ENCODE peak calls at places on chromosomes 7 and 10, in nine cellular contexts. D, Q, A, X, L, F, T, O and G are unnamed samples.

GRCh38 chr10:124744047-124744687 is at the start of gene FAM53B:
- DNase-seq in D (no peak), Q (peak), A (peak), X (peak), L (no peak), F (peak), T (peak), O (peak), G (peak)

GRCh38 chr7:124773339-124773738 is 7.7 kb upstream of the GPR37 start:
- DNase-seq in D (no peak), Q (no peak), A (no peak), X (no peak), L (no peak), F (no peak), T (no peak), O (no peak), G (no peak)

GRCh38 chr10:91864099-91864498 is 45.2 kb downstream of the FGFBP3 start:
- DNase-seq in D (no peak), Q (no peak), A (no peak), X (no peak), L (no peak), F (no peak), T (no peak), O (no peak), G (peak)

GRCh38 chr7:95596183-95597135 is at the start of gene PDK4:
- DNase-seq in D (peak), Q (no peak), A (no peak), X (peak), L (peak), F (peak), T (no peak), O (peak), G (peak)

GRCh38 chr10:62264702-62265436 is 3.8 kb downstream of the RTKN2 start:
- DNase-seq in D (peak), Q (no peak), A (no peak), X (peak), L (no peak), F (peak), T (peak), O (peak), G (peak)

GRCh38 chr7:108452707-108453106 is 3.5 kb downstream of the NRCAM start:
- DNase-seq in D (no peak), Q (no peak), A (no peak), X (peak), L (no peak), F (peak), T (peak), O (peak), G (peak)

GRCh38 chr10:121070257-121070656 is 219.1 kb downstream of the WDR11 start:
- DNase-seq in D (no peak), Q (no peak), A (no peak), X (no peak), L (no peak), F (no peak), T (no peak), O (no peak), G (no peak)

GRCh38 chr7:68706291-68706690 is 892.0 kb upstream of the AUTS2 start:
- DNase-seq in D (peak), Q (no peak), A (no peak), X (no peak), L (no peak), F (peak), T (no peak), O (no peak), G (no peak)

GRCh38 chr10:24238527-24239247 is 29.7 kb downstream of the KIAA1217 start:
- DNase-seq in D (no peak), Q (no peak), A (no peak), X (no peak), L (no peak), F (no peak), T (no peak), O (no peak), G (no peak)

GRCh38 chr7:83359108-83359507 is 196.4 kb upstream of the PCLO start:
- DNase-seq in D (no peak), Q (no peak), A (no peak), X (no peak), L (no peak), F (no peak), T (no peak), O (no peak), G (no peak)

GRCh38 chr7:5528071-5528814 is 104.6 kb upstream of the TNRC18 start:
- DNase-seq in D (no peak), Q (peak), A (no peak), X (peak), L (no peak), F (no peak), T (no peak), O (peak), G (peak)

GRCh38 chr7:150451097-150451793 is 815 bp downstream of the GIMAP8 start:
- DNase-seq in D (no peak), Q (peak), A (peak), X (no peak), L (no peak), F (no peak), T (no peak), O (no peak), G (no peak)

GRCh38 chr7:123190109-123190831 is 9.5 kb downstream of the SLC13A1 start:
- DNase-seq in D (no peak), Q (no peak), A (no peak), X (no peak), L (no peak), F (no peak), T (no peak), O (no peak), G (no peak)

GRCh38 chr7:18555120-18555519 is 59.6 kb downstream of the HDAC9 start:
- DNase-seq in D (no peak), Q (no peak), A (no peak), X (no peak), L (no peak), F (peak), T (no peak), O (no peak), G (no peak)

GRCh38 chr7:135335628-135336139 is 102.0 kb downstream of the STRA8 start:
- DNase-seq in D (no peak), Q (no peak), A (no peak), X (peak), L (no peak), F (peak), T (peak), O (peak), G (no peak)

GRCh38 chr7:44755698-44756627 is 7.3 kb downstream of the ZMIZ2 start:
- DNase-seq in D (no peak), Q (no peak), A (no peak), X (no peak), L (no peak), F (peak), T (no peak), O (no peak), G (no peak)

GRCh38 chr10:60943372-60944158 is 420 bp downstream of the RHOBTB1 start:
- DNase-seq in D (no peak), Q (no peak), A (no peak), X (peak), L (peak), F (peak), T (peak), O (peak), G (peak)

GRCh38 chr10:20890491-20891337 is 6.4 kb downstream of the NEBL start:
- DNase-seq in D (no peak), Q (no peak), A (no peak), X (no peak), L (no peak), F (no peak), T (no peak), O (no peak), G (peak)

GRCh38 chr7:2169923-2170575 is 62.7 kb downstream of the MAD1L1 start:
- DNase-seq in D (no peak), Q (no peak), A (no peak), X (no peak), L (peak), F (no peak), T (no peak), O (no peak), G (no peak)

GRCh38 chr10:44379907-44380306 is 5.0 kb downstream of the CXCL12 start:
- DNase-seq in D (no peak), Q (no peak), A (no peak), X (no peak), L (no peak), F (no peak), T (no peak), O (no peak), G (no peak)

GRCh38 chr7:103613655-103614642 is 167.9 kb upstream of the SLC26A5 start:
- DNase-seq in D (no peak), Q (no peak), A (no peak), X (peak), L (no peak), F (peak), T (no peak), O (peak), G (no peak)

GRCh38 chr7:134639683-134640279 is 6.9 kb upstream of the BPGM start:
- DNase-seq in D (no peak), Q (no peak), A (no peak), X (no peak), L (no peak), F (no peak), T (no peak), O (no peak), G (no peak)

GRCh38 chr10:71024490-71024889 is 136.1 kb upstream of the PCBD1 start:
- DNase-seq in D (no peak), Q (no peak), A (no peak), X (no peak), L (no peak), F (no peak), T (no peak), O (no peak), G (no peak)